ENCODE peak calls at places on chromosomes 1 and 21, in ten cellular contexts. M is small intestine; U is NCI-H345; C is CD4-positive, alpha-beta T cell; G is breast epithelium; Y is AG09319; S is NCI-H748 treated with DMSO at 0.1 percent for 48 hours; V is brain pericyte; N is ELF-1; Q is colonic mucosa. E is an unnamed sample.

GRCh38 chr1:82486969-82487368 is 686.2 kb downstream of the ADGRL2 start:
- DNase-seq in V (no peak), Q (no peak), Y (no peak), C (no peak), S (no peak), G (no peak), N (no peak), M (no peak), U (no peak), E (no peak)

GRCh38 chr1:24826510-24826909 is 81.3 kb downstream of the CLIC4 start:
- DNase-seq in M (no peak), Y (no peak), C (no peak), V (no peak), N (no peak), U (no peak), S (no peak), Q (no peak), G (no peak), E (no peak)

GRCh38 chr1:2124446-2125198 is 70.0 kb downstream of the FAAP20 start:
- DNase-seq in N (no peak), Y (no peak), G (no peak), U (no peak), C (no peak), S (no peak), V (no peak), Q (no peak), M (no peak), E (no peak)

GRCh38 chr1:28104866-28105467 is 16.6 kb upstream of the EYA3 start:
- DNase-seq in C (no peak), V (no peak), M (peak), Y (no peak), G (no peak), U (no peak), S (no peak), N (peak), Q (peak), E (peak)

GRCh38 chr1:183792300-183792699 is 12.6 kb upstream of the RGL1 start:
- DNase-seq in V (no peak), Y (no peak), U (no peak), S (no peak), Q (no peak), M (no peak), N (no peak), G (no peak), C (no peak), E (no peak)

GRCh38 chr1:85992756-85993155 is 163.8 kb downstream of the COL24A1 start:
- DNase-seq in Q (no peak), G (no peak), V (peak), U (no peak), C (no peak), Y (no peak), M (no peak), S (no peak), N (no peak), E (peak)

GRCh38 chr1:11741919-11742598 is 6.1 kb downstream of the AGTRAP start:
- DNase-seq in N (no peak), M (no peak), V (no peak), C (no peak), S (no peak), Q (no peak), U (no peak), G (no peak), Y (no peak), E (no peak)

GRCh38 chr21:44823179-44823654 is 5.4 kb upstream of the SUMO3 start:
- DNase-seq in M (no peak), C (no peak), Y (no peak), Q (no peak), N (no peak), S (no peak), U (no peak), G (no peak), V (no peak), E (no peak)

GRCh38 chr1:39061951-39062350 is 35.8 kb downstream of the NDUFS5 start:
- DNase-seq in N (no peak), C (no peak), V (no peak), S (no peak), Q (no peak), Y (peak), M (no peak), U (no peak), G (no peak), E (peak)

GRCh38 chr1:189429610-189430009 is 1048.1 kb downstream of the BRINP3 start:
- DNase-seq in V (no peak), M (peak), Y (no peak), U (no peak), N (peak), G (no peak), Q (no peak), C (no peak), S (peak), E (no peak)

GRCh38 chr1:14627608-14628489 is 29.4 kb downstream of the KAZN start:
- DNase-seq in S (no peak), U (no peak), C (no peak), Q (no peak), Y (no peak), N (no peak), M (no peak), V (no peak), G (no peak), E (no peak)

GRCh38 chr21:24112020-24112419 is 1495.3 kb downstream of the MRPL39 start:
- DNase-seq in Q (no peak), V (no peak), U (no peak), G (no peak), M (no peak), S (no peak), Y (no peak), C (no peak), N (no peak), E (no peak)

GRCh38 chr1:162633327-162633762 is 1.1 kb downstream of the DDR2 start:
- DNase-seq in N (no peak), S (no peak), Y (no peak), Q (no peak), G (no peak), U (no peak), M (no peak), V (no peak), C (no peak), E (peak)

GRCh38 chr1:9659328-9659727 is 7.8 kb downstream of the PIK3CD start:
- DNase-seq in V (no peak), Q (no peak), S (no peak), M (no peak), G (no peak), Y (peak), C (no peak), N (no peak), U (no peak), E (peak)

GRCh38 chr1:108066808-108067207 is 101.8 kb upstream of the VAV3 start:
- DNase-seq in S (no peak), G (no peak), Q (no peak), V (no peak), C (no peak), U (no peak), M (no peak), N (no peak), Y (no peak), E (no peak)

GRCh38 chr1:17538428-17539130 is 919 bp upstream of the ARHGEF10L start:
- DNase-seq in G (peak), U (no peak), Q (peak), M (peak), S (no peak), Y (no peak), V (no peak), N (peak), C (no peak), E (no peak)

GRCh38 chr1:80582980-80583379 is 1217.8 kb upstream of the ADGRL2 start:
- DNase-seq in Q (no peak), C (no peak), S (no peak), V (no peak), U (no peak), Y (no peak), N (no peak), G (no peak), M (no peak), E (no peak)

GRCh38 chr1:162145966-162146696 is 76.6 kb downstream of the NOS1AP start:
- DNase-seq in N (no peak), Q (no peak), M (no peak), V (no peak), G (no peak), U (peak), C (no peak), S (no peak), Y (no peak), E (no peak)

GRCh38 chr1:224894915-224895314 is 34.6 kb upstream of the DNAH14 start:
- DNase-seq in M (no peak), U (no peak), C (no peak), Q (no peak), G (no peak), Y (peak), N (peak), V (no peak), S (no peak), E (peak)

GRCh38 chr1:227951624-227952373 is 4.1 kb upstream of the WNT9A start:
- DNase-seq in G (peak), V (no peak), Y (no peak), U (no peak), S (no peak), M (no peak), C (no peak), N (no peak), Q (peak), E (no peak)

E was measured in HFFc6.